ENCODE peak calls at places on chromosomes 2 and 18, in seven cellular contexts. O, X, U, N, W, C and Z are unnamed samples.

GRCh38 chr2:207796585-207797350 is 27.1 kb upstream of the FZD5 start:
- DNase-seq in O (peak), X (no peak), U (no peak), N (no peak), W (peak), C (no peak), Z (peak)

GRCh38 chr18:50297621-50298442 is 10.3 kb upstream of the CXXC1 start:
- DNase-seq in O (peak), X (peak), U (no peak), N (peak), W (no peak), C (no peak), Z (peak)

GRCh38 chr2:20431772-20432171 is 15.1 kb upstream of the RHOB start:
- DNase-seq in O (no peak), X (no peak), U (no peak), N (no peak), W (peak), C (no peak), Z (no peak)

GRCh38 chr2:179694963-179695362 is 166.4 kb downstream of the ZNF385B start:
- DNase-seq in O (no peak), X (no peak), U (no peak), N (no peak), W (no peak), C (no peak), Z (no peak)

GRCh38 chr18:57909620-57910019 is 106.5 kb upstream of the ATP8B1 start:
- DNase-seq in O (no peak), X (no peak), U (no peak), N (no peak), W (no peak), C (no peak), Z (no peak)

GRCh38 chr2:201420442-201421113 is 30.7 kb downstream of the TRAK2 start:
- DNase-seq in O (no peak), X (no peak), U (no peak), N (no peak), W (no peak), C (no peak), Z (no peak)

GRCh38 chr18:12990128-12990485 is 1.1 kb upstream of the CEP192 start:
- DNase-seq in O (no peak), X (no peak), U (no peak), N (no peak), W (no peak), C (no peak), Z (no peak)

GRCh38 chr2:1892529-1893250 is 148.4 kb upstream of the PXDN start:
- DNase-seq in O (no peak), X (no peak), U (no peak), N (no peak), W (no peak), C (no peak), Z (no peak)

GRCh38 chr2:179107737-179108136 is 57.8 kb upstream of the CCDC141 start:
- DNase-seq in O (no peak), X (no peak), U (no peak), N (no peak), W (peak), C (peak), Z (no peak)

GRCh38 chr2:97751752-97752151 is 38.4 kb downstream of the ZAP70 start:
- DNase-seq in O (peak), X (no peak), U (no peak), N (no peak), W (no peak), C (no peak), Z (peak)

GRCh38 chr18:71809711-71810110 is 734.4 kb downstream of the CBLN2 start:
- DNase-seq in O (no peak), X (no peak), U (no peak), N (no peak), W (no peak), C (no peak), Z (peak)

GRCh38 chr2:44778671-44779476 is 162.6 kb upstream of the SIX3 start:
- DNase-seq in O (no peak), X (no peak), U (no peak), N (no peak), W (no peak), C (no peak), Z (no peak)

GRCh38 chr2:143802871-143803650 is 673.8 kb downstream of the ARHGAP15 start:
- DNase-seq in O (no peak), X (no peak), U (no peak), N (no peak), W (no peak), C (no peak), Z (no peak)

GRCh38 chr2:154507186-154507585 is 191.3 kb upstream of the KCNJ3 start:
- DNase-seq in O (no peak), X (no peak), U (peak), N (no peak), W (no peak), C (no peak), Z (no peak)

GRCh38 chr2:191910518-191910917 is 63.6 kb upstream of the CAVIN2 start:
- DNase-seq in O (no peak), X (no peak), U (no peak), N (peak), W (no peak), C (no peak), Z (no peak)

GRCh38 chr2:73705091-73705490 is 32.1 kb downstream of the TPRKB start:
- DNase-seq in O (no peak), X (no peak), U (no peak), N (no peak), W (no peak), C (no peak), Z (no peak)

GRCh38 chr2:176461686-176462376 is 192.6 kb downstream of the MTX2 start:
- DNase-seq in O (no peak), X (no peak), U (no peak), N (no peak), W (no peak), C (no peak), Z (no peak)

GRCh38 chr18:32669549-32670165 is 103.2 kb downstream of the KLHL14 start:
- DNase-seq in O (no peak), X (no peak), U (no peak), N (no peak), W (peak), C (no peak), Z (no peak)

GRCh38 chr18:21991081-21991534 is 178.3 kb upstream of the GATA6 start:
- DNase-seq in O (no peak), X (no peak), U (no peak), N (no peak), W (peak), C (no peak), Z (peak)

GRCh38 chr2:43345391-43345813 is 119.0 kb upstream of the ZFP36L2 start:
- DNase-seq in O (peak), X (no peak), U (no peak), N (no peak), W (no peak), C (no peak), Z (peak)

GRCh38 chr2:198141726-198142125 is 337.3 kb downstream of the PLCL1 start:
- DNase-seq in O (no peak), X (no peak), U (no peak), N (no peak), W (no peak), C (no peak), Z (no peak)

GRCh38 chr2:232689152-232689910 is 7.8 kb upstream of the GIGYF2 start:
- DNase-seq in O (no peak), X (peak), U (no peak), N (peak), W (no peak), C (no peak), Z (no peak)

GRCh38 chr2:241454837-241455485 is 53.4 kb downstream of the STK25 start:
- DNase-seq in O (no peak), X (no peak), U (no peak), N (no peak), W (no peak), C (no peak), Z (no peak)

GRCh38 chr2:239495816-239496371 is 95.1 kb upstream of the HDAC4 start:
- DNase-seq in O (no peak), X (no peak), U (no peak), N (no peak), W (no peak), C (no peak), Z (no peak)

GRCh38 chr2:213995400-213996105 is 415.3 kb upstream of the VWC2L start:
- DNase-seq in O (no peak), X (no peak), U (peak), N (peak), W (no peak), C (peak), Z (no peak)

GRCh38 chr18:62334110-62334509 is 9.0 kb downstream of the TNFRSF11A start:
- DNase-seq in O (no peak), X (no peak), U (no peak), N (no peak), W (no peak), C (no peak), Z (no peak)

GRCh38 chr18:59249186-59249774 is 24.0 kb downstream of the RAX start:
- DNase-seq in O (peak), X (peak), U (peak), N (peak), W (peak), C (peak), Z (peak)

GRCh38 chr2:127485051-127485693 is 41.1 kb downstream of the IWS1 start:
- DNase-seq in O (no peak), X (no peak), U (no peak), N (no peak), W (no peak), C (no peak), Z (no peak)

GRCh38 chr2:201797175-201797840 is 9.0 kb upstream of the CDK15 start:
- DNase-seq in O (no peak), X (no peak), U (no peak), N (no peak), W (no peak), C (no peak), Z (no peak)